ENCODE peak calls at places on chromosomes 3 and 15, in eight cellular contexts. R, B, A, M, W, V, Z and S are unnamed samples.

GRCh38 chr3:39907981-39908380 is 98.6 kb downstream of the MYRIP start:
- DNase-seq in R (no peak), A (no peak), Z (no peak), B (no peak), M (no peak), V (no peak), W (peak), S (no peak)

GRCh38 chr3:10939556-10939955 is 53.0 kb upstream of the SLC6A1 start:
- DNase-seq in B (no peak), M (no peak), V (no peak), A (no peak), R (no peak), W (no peak), Z (no peak), S (no peak)

GRCh38 chr15:90419738-90420487 is 31.9 kb downstream of the IQGAP1 start:
- DNase-seq in B (no peak), V (no peak), Z (peak), R (no peak), W (no peak), A (peak), M (peak), S (no peak)

GRCh38 chr3:143182861-143183667 is 63.5 kb downstream of the CHST2 start:
- DNase-seq in B (no peak), W (no peak), R (no peak), Z (no peak), V (no peak), A (no peak), M (no peak), S (no peak)

GRCh38 chr3:158837232-158837631 is 35.4 kb downstream of the MFSD1 start:
- DNase-seq in Z (no peak), R (no peak), W (no peak), V (no peak), A (no peak), B (no peak), M (no peak), S (no peak)

GRCh38 chr3:174855002-174855401 is 4.1 kb upstream of the NAALADL2 start:
- DNase-seq in A (no peak), V (no peak), B (no peak), M (no peak), R (no peak), Z (no peak), W (no peak), S (no peak)

GRCh38 chr15:101497017-101497416 is 7.5 kb upstream of the PCSK6 start:
- DNase-seq in R (no peak), B (no peak), W (no peak), V (no peak), Z (no peak), M (no peak), A (peak), S (no peak)

GRCh38 chr3:13853256-13853977 is 26.5 kb downstream of the WNT7A start:
- DNase-seq in R (no peak), V (no peak), A (no peak), W (no peak), M (no peak), Z (no peak), B (no peak), S (no peak)

GRCh38 chr3:30511524-30512278 is 94.7 kb upstream of the TGFBR2 start:
- DNase-seq in B (no peak), M (peak), R (no peak), A (no peak), W (no peak), Z (peak), V (no peak), S (peak)

GRCh38 chr15:59237119-59237853 is 30.6 kb downstream of the LDHAL6B start:
- DNase-seq in A (peak), W (no peak), M (no peak), B (no peak), V (no peak), Z (no peak), R (no peak), S (no peak)

GRCh38 chr3:130576571-130577266 is 59.7 kb downstream of the COL6A6 start:
- DNase-seq in M (no peak), Z (peak), V (no peak), B (no peak), R (no peak), W (no peak), A (no peak), S (no peak)

GRCh38 chr3:114496874-114497273 is 203.0 kb downstream of the TIGIT start:
- DNase-seq in A (no peak), M (peak), W (no peak), Z (no peak), B (no peak), V (no peak), R (no peak), S (peak)

GRCh38 chr15:60414016-60414682 is 16.4 kb upstream of the ANXA2 start:
- DNase-seq in W (no peak), R (no peak), M (no peak), V (no peak), B (no peak), Z (no peak), A (no peak), S (no peak)

GRCh38 chr15:69225355-69226027 is 65.1 kb downstream of the GLCE start:
- DNase-seq in B (no peak), V (no peak), R (no peak), W (no peak), M (peak), Z (peak), A (no peak), S (peak)

GRCh38 chr3:23004971-23005370 is 198.2 kb upstream of the UBE2E2 start:
- DNase-seq in R (no peak), Z (no peak), V (no peak), M (peak), A (no peak), W (no peak), B (no peak), S (peak)

GRCh38 chr3:79018671-79019136 is 749.1 kb downstream of the ROBO1 start:
- DNase-seq in B (peak), W (peak), V (peak), M (peak), A (peak), R (peak), Z (no peak), S (no peak)

GRCh38 chr3:64163755-64164148 is 61.5 kb downstream of the PRICKLE2 start:
- DNase-seq in V (no peak), A (peak), R (no peak), B (no peak), Z (peak), M (peak), W (no peak), S (peak)

GRCh38 chr3:114660808-114661207 is 367.0 kb downstream of the TIGIT start:
- DNase-seq in Z (no peak), R (no peak), A (no peak), M (no peak), V (no peak), W (no peak), B (no peak), S (no peak)

GRCh38 chr3:122774564-122774963 is 19.1 kb downstream of the HSPBAP1 start:
- DNase-seq in B (no peak), R (no peak), V (no peak), Z (no peak), W (no peak), A (peak), M (no peak), S (no peak)

GRCh38 chr3:98906230-98906629 is 4.7 kb upstream of the DCBLD2 start:
- DNase-seq in R (no peak), V (no peak), M (no peak), B (no peak), Z (peak), A (no peak), W (no peak), S (no peak)

GRCh38 chr3:67461667-67462142 is 192.7 kb downstream of the SUCLG2 start:
- DNase-seq in M (no peak), V (no peak), R (no peak), W (no peak), A (no peak), B (no peak), Z (no peak), S (no peak)

GRCh38 chr3:67459796-67460195 is 194.6 kb downstream of the SUCLG2 start:
- DNase-seq in A (no peak), Z (no peak), R (no peak), V (no peak), B (no peak), M (no peak), W (no peak), S (no peak)

GRCh38 chr3:67460841-67461240 is 193.6 kb downstream of the SUCLG2 start:
- DNase-seq in M (no peak), W (no peak), B (no peak), V (no peak), R (no peak), A (no peak), Z (no peak), S (no peak)

GRCh38 chr3:67459131-67459530 is 195.3 kb downstream of the SUCLG2 start:
- DNase-seq in M (no peak), R (no peak), W (no peak), Z (no peak), A (no peak), B (no peak), V (no peak), S (no peak)

GRCh38 chr3:67458406-67458805 is 196.0 kb downstream of the SUCLG2 start:
- DNase-seq in V (no peak), W (no peak), R (no peak), A (no peak), Z (no peak), M (no peak), B (no peak), S (no peak)
- TF ChIP-seq CTCF in V (no peak), W (no peak), R (no peak), A (no peak), Z (no peak), M (no peak), B (no peak), S (no peak)

GRCh38 chr3:151918253-151919029 is 45.0 kb downstream of the SUCNR1 start:
- DNase-seq in V (no peak), W (no peak), B (no peak), A (peak), Z (no peak), R (no peak), M (peak), S (no peak)
- TF ChIP-seq CTCF in V (peak), W (peak), B (peak), A (peak), Z (peak), R (peak), M (peak), S (peak)

GRCh38 chr15:33766329-33766728 is 202.0 kb upstream of the CHRM5 start:
- DNase-seq in V (no peak), W (no peak), A (no peak), B (no peak), Z (no peak), M (no peak), R (no peak), S (no peak)
- TF ChIP-seq CTCF in V (no peak), W (no peak), A (no peak), B (no peak), Z (peak), M (no peak), R (no peak), S (peak)

GRCh38 chr3:180594631-180595348 is 7.2 kb upstream of the TTC14 start:
- DNase-seq in R (no peak), M (no peak), Z (no peak), W (no peak), A (peak), V (no peak), B (no peak), S (peak)
- TF ChIP-seq CTCF in R (no peak), M (peak), Z (peak), W (peak), A (peak), V (no peak), B (no peak), S (peak)

GRCh38 chr3:59862686-59863085 is 812.9 kb upstream of the CFAP20DC start:
- DNase-seq in Z (no peak), A (no peak), W (no peak), R (no peak), M (no peak), V (no peak), B (no peak), S (no peak)

GRCh38 chr3:59856921-59857320 is 807.1 kb upstream of the CFAP20DC start:
- DNase-seq in A (no peak), W (no peak), R (no peak), B (no peak), M (no peak), Z (no peak), V (no peak), S (no peak)

DNA sequence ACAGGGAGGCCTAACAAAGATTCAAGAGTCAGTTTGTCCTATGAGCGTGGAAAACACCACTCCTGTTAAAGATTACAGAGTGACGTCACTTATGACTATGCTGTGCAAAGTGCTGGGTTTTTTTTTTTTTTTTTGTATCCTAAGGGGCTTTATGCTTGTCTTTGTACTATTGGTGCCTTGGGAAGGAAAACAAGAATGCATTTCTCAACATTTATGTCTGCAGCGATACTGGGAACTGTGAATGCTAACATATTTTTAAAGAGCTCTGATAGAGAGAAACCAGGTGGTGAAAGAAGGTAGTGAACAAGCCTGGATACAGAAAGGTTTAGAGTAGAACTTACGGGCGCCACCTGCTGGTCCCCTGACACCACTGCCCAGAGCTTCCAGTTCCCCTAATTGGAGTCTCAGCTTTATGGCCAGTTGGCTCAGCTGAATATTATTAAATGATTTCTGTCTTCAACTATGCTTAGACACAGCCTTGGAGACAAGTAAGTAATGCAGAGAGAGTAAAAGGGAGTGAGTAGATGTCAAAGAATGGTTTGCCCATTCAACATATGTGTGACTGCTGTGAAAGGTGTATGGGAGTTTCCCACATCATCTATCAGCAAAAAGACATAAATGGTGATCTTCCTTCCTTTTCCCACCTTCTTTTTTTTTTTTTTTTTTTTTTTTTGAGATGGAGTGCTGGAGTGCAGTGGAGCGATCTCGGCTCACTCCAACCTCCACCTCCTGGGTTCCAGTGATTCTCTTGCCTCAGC is 807.9 kb upstream of the CFAP20DC start:
- DNase-seq in W (peak), Z (peak), R (peak), B (peak), A (peak), V (peak), M (peak), S (peak)
- TF ChIP-seq CTCF in W (peak), Z (peak), R (peak), B (peak), A (peak), V (peak), M (peak), S (peak)

GRCh38 chr3:57224856-57225255 is 2.7 kb upstream of the APPL1 start:
- DNase-seq in Z (no peak), W (no peak), M (no peak), V (no peak), A (no peak), B (no peak), R (no peak), S (no peak)

GRCh38 chr3:57226156-57226555 is 1.4 kb upstream of the APPL1 start:
- DNase-seq in V (no peak), M (no peak), A (no peak), W (no peak), Z (no peak), R (no peak), B (no peak), S (no peak)

GRCh38 chr3:57228734-57229505 is 1.4 kb downstream of the APPL1 start:
- DNase-seq in Z (no peak), A (peak), V (no peak), M (peak), B (no peak), R (no peak), W (no peak), S (no peak)

GRCh38 chr3:57227930-57228733 is 603 bp downstream of the APPL1 start:
- DNase-seq in W (peak), M (peak), B (peak), R (peak), Z (no peak), A (peak), V (peak), S (no peak)

GRCh38 chr3:57227204-57227929 is at the start of gene APPL1:
- DNase-seq in B (peak), W (peak), Z (no peak), M (peak), A (peak), R (peak), V (peak), S (no peak)
- TF ChIP-seq CTCF in B (no peak), W (no peak), Z (no peak), M (no peak), A (no peak), R (no peak), V (no peak), S (no peak)